ENCODE peak calls at places on chromosomes 11 and 22, in seven cellular contexts. One of them, this sample, is unnamed. For H3K9me3, the result is how much of the 10 kb centered on the place peaks cover.

GRCh38 chr11:113378692-113379091 is 8.9 kb upstream of the ANKK1 start:
- DNase-seq in effector memory CD4-positive, alpha-beta T cell: no peak
- DNase-seq in psoas muscle: no peak
- DNase-seq in heart right ventricle: no peak
- DNase-seq in ovary: no peak
- DNase-seq in A549: no peak
- DNase-seq in H9: no peak
- DNase-seq in this sample: no peak

GRCh38 chr11:64095286-64095825 is 59.6 kb downstream of the FLRT1 start:
- DNase-seq in effector memory CD4-positive, alpha-beta T cell: no peak
- DNase-seq in psoas muscle: no peak
- DNase-seq in heart right ventricle: no peak
- DNase-seq in ovary: no peak
- DNase-seq in A549: no peak
- DNase-seq in H9: no peak
- DNase-seq in this sample: no peak

GRCh38 chr22:21015051-21016006 is at the start of gene P2RX6:
- DNase-seq in effector memory CD4-positive, alpha-beta T cell: no peak
- DNase-seq in psoas muscle: peak
- DNase-seq in heart right ventricle: peak
- DNase-seq in ovary: peak
- DNase-seq in A549: no peak
- DNase-seq in H9: no peak
- DNase-seq in this sample: peak

GRCh38 chr11:26333906-26334305 is 2.0 kb downstream of the ANO3 start:
- DNase-seq in effector memory CD4-positive, alpha-beta T cell: no peak
- DNase-seq in psoas muscle: no peak
- DNase-seq in heart right ventricle: no peak
- DNase-seq in ovary: no peak
- DNase-seq in A549: no peak
- DNase-seq in H9: no peak
- DNase-seq in this sample: no peak

GRCh38 chr22:35785181-35785923 is 67.7 kb downstream of the APOL5 start:
- DNase-seq in effector memory CD4-positive, alpha-beta T cell: no peak
- DNase-seq in psoas muscle: no peak
- DNase-seq in heart right ventricle: no peak
- DNase-seq in ovary: no peak
- DNase-seq in A549: no peak
- DNase-seq in H9: no peak
- DNase-seq in this sample: no peak

GRCh38 chr11:66548774-66549630 is 2.3 kb downstream of the ACTN3 start:
- DNase-seq in effector memory CD4-positive, alpha-beta T cell: no peak
- DNase-seq in psoas muscle: no peak
- DNase-seq in heart right ventricle: no peak
- DNase-seq in ovary: no peak
- DNase-seq in A549: no peak
- DNase-seq in H9: no peak
- DNase-seq in this sample: peak

GRCh38 chr22:27986459-27986858 is 67.4 kb upstream of the PITPNB start:
- DNase-seq in effector memory CD4-positive, alpha-beta T cell: no peak
- DNase-seq in psoas muscle: no peak
- DNase-seq in heart right ventricle: no peak
- DNase-seq in ovary: no peak
- DNase-seq in A549: no peak
- DNase-seq in H9: peak
- DNase-seq in this sample: no peak

GRCh38 chr11:62137276-62137861 is 13.6 kb downstream of the INCENP start:
- DNase-seq in effector memory CD4-positive, alpha-beta T cell: no peak
- DNase-seq in psoas muscle: no peak
- DNase-seq in heart right ventricle: no peak
- DNase-seq in ovary: peak
- DNase-seq in A549: no peak
- DNase-seq in H9: no peak
- DNase-seq in this sample: no peak

GRCh38 chr11:46386005-46386331 is 4.5 kb downstream of the MDK start:
- DNase-seq in effector memory CD4-positive, alpha-beta T cell: no peak
- DNase-seq in psoas muscle: no peak
- DNase-seq in heart right ventricle: no peak
- DNase-seq in ovary: no peak
- DNase-seq in A549: no peak
- DNase-seq in H9: no peak
- DNase-seq in this sample: no peak

GRCh38 chr22:47249370-47249928 is 487.0 kb downstream of the TBC1D22A start:
- DNase-seq in effector memory CD4-positive, alpha-beta T cell: no peak
- DNase-seq in psoas muscle: no peak
- DNase-seq in heart right ventricle: no peak
- DNase-seq in ovary: no peak
- DNase-seq in A549: no peak
- DNase-seq in H9: no peak
- DNase-seq in this sample: no peak
- H3K9me3 ChIP-seq in effector memory CD4-positive, alpha-beta T cell: under half
- H3K9me3 ChIP-seq in psoas muscle: under half
- H3K9me3 ChIP-seq in heart right ventricle: under half
- H3K9me3 ChIP-seq in ovary: under half
- H3K9me3 ChIP-seq in A549: under half
- H3K9me3 ChIP-seq in H9: half or more
- H3K9me3 ChIP-seq in this sample: under half

GRCh38 chr22:47622541-47622940 is 860.1 kb downstream of the TBC1D22A start:
- DNase-seq in effector memory CD4-positive, alpha-beta T cell: no peak
- DNase-seq in psoas muscle: no peak
- DNase-seq in heart right ventricle: no peak
- DNase-seq in ovary: no peak
- DNase-seq in A549: no peak
- DNase-seq in H9: peak
- DNase-seq in this sample: no peak

GRCh38 chr22:47619631-47620030 is 857.2 kb downstream of the TBC1D22A start:
- DNase-seq in effector memory CD4-positive, alpha-beta T cell: no peak
- DNase-seq in psoas muscle: no peak
- DNase-seq in heart right ventricle: no peak
- DNase-seq in ovary: no peak
- DNase-seq in A549: no peak
- DNase-seq in H9: no peak
- DNase-seq in this sample: no peak

GRCh38 chr22:47621253-47621652 is 858.8 kb downstream of the TBC1D22A start:
- DNase-seq in effector memory CD4-positive, alpha-beta T cell: no peak
- DNase-seq in psoas muscle: no peak
- DNase-seq in heart right ventricle: no peak
- DNase-seq in ovary: no peak
- DNase-seq in A549: no peak
- DNase-seq in H9: no peak
- DNase-seq in this sample: no peak

GRCh38 chr22:47618611-47619010 is 856.2 kb downstream of the TBC1D22A start:
- DNase-seq in effector memory CD4-positive, alpha-beta T cell: no peak
- DNase-seq in psoas muscle: no peak
- DNase-seq in heart right ventricle: no peak
- DNase-seq in ovary: no peak
- DNase-seq in A549: no peak
- DNase-seq in H9: no peak
- DNase-seq in this sample: peak

GRCh38 chr22:47620391-47620790 is 857.9 kb downstream of the TBC1D22A start:
- DNase-seq in effector memory CD4-positive, alpha-beta T cell: no peak
- DNase-seq in psoas muscle: no peak
- DNase-seq in heart right ventricle: no peak
- DNase-seq in ovary: no peak
- DNase-seq in A549: no peak
- DNase-seq in H9: no peak
- DNase-seq in this sample: no peak
- H3K9me3 ChIP-seq in effector memory CD4-positive, alpha-beta T cell: under half
- H3K9me3 ChIP-seq in psoas muscle: under half
- H3K9me3 ChIP-seq in heart right ventricle: under half
- H3K9me3 ChIP-seq in ovary: under half
- H3K9me3 ChIP-seq in A549: under half
- H3K9me3 ChIP-seq in H9: under half
- H3K9me3 ChIP-seq in this sample: under half

GRCh38 chr11:94882931-94883330 is 90.4 kb downstream of the CWC15 start:
- DNase-seq in effector memory CD4-positive, alpha-beta T cell: no peak
- DNase-seq in psoas muscle: no peak
- DNase-seq in heart right ventricle: no peak
- DNase-seq in ovary: no peak
- DNase-seq in A549: no peak
- DNase-seq in H9: no peak
- DNase-seq in this sample: no peak
- H3K9me3 ChIP-seq in effector memory CD4-positive, alpha-beta T cell: under half
- H3K9me3 ChIP-seq in psoas muscle: under half
- H3K9me3 ChIP-seq in heart right ventricle: under half
- H3K9me3 ChIP-seq in ovary: under half
- H3K9me3 ChIP-seq in A549: under half
- H3K9me3 ChIP-seq in H9: under half
- H3K9me3 ChIP-seq in this sample: under half

GRCh38 chr11:50275133-50275532 is 242.5 kb downstream of the OR4C45 start:
- DNase-seq in effector memory CD4-positive, alpha-beta T cell: no peak
- DNase-seq in psoas muscle: no peak
- DNase-seq in heart right ventricle: no peak
- DNase-seq in ovary: no peak
- DNase-seq in A549: no peak
- DNase-seq in H9: no peak
- DNase-seq in this sample: no peak

GRCh38 chr11:50278756-50279155 is 246.1 kb downstream of the OR4C45 start:
- DNase-seq in effector memory CD4-positive, alpha-beta T cell: no peak
- DNase-seq in psoas muscle: no peak
- DNase-seq in heart right ventricle: no peak
- DNase-seq in ovary: no peak
- DNase-seq in A549: no peak
- DNase-seq in H9: no peak
- DNase-seq in this sample: no peak
- H3K9me3 ChIP-seq in effector memory CD4-positive, alpha-beta T cell: under half
- H3K9me3 ChIP-seq in psoas muscle: under half
- H3K9me3 ChIP-seq in heart right ventricle: under half
- H3K9me3 ChIP-seq in ovary: under half
- H3K9me3 ChIP-seq in A549: under half
- H3K9me3 ChIP-seq in H9: half or more
- H3K9me3 ChIP-seq in this sample: under half

DNA sequence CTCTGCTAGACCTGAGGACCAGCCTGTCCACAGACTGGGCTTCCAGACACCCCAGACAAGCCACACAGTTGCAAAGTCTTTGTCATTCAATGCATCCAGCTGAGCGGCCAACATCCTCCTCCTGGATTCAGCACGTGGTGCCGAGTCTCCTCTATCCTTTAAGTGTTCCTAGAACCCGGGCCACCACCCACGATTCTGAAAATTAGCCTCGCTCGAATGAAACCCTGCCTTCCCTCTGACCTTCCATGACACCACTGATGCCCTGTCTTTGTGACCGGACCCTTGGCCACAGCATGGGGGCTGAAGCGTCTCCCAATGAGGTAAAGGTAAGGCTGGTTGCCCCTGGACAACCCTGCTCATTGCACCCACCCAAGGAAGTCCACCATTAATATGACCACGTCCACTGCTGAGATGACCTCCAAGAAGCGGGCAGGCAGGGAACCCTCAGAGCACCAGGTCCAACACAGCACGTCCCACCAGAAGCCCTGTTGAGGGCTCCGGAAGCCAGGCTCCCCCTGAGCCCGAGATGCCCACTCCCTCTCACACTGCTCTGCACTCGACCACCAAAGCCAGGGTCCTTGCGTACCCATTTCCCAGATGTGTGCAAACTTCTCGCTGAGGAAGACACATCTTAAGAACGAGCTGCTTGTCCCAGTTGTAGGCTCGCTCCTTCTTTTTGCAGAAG is 279.0 kb downstream of the CTTN start:
- DNase-seq in effector memory CD4-positive, alpha-beta T cell: no peak
- DNase-seq in psoas muscle: no peak
- DNase-seq in heart right ventricle: no peak
- DNase-seq in ovary: no peak
- DNase-seq in A549: no peak
- DNase-seq in H9: no peak
- DNase-seq in this sample: peak
- H3K9me3 ChIP-seq in effector memory CD4-positive, alpha-beta T cell: under half
- H3K9me3 ChIP-seq in psoas muscle: under half
- H3K9me3 ChIP-seq in heart right ventricle: under half
- H3K9me3 ChIP-seq in ovary: under half
- H3K9me3 ChIP-seq in A549: under half
- H3K9me3 ChIP-seq in H9: under half
- H3K9me3 ChIP-seq in this sample: under half

GRCh38 chr22:48561676-48562075 is 1266.0 kb downstream of the BRD1 start:
- DNase-seq in effector memory CD4-positive, alpha-beta T cell: no peak
- DNase-seq in psoas muscle: no peak
- DNase-seq in heart right ventricle: no peak
- DNase-seq in ovary: no peak
- DNase-seq in A549: no peak
- DNase-seq in H9: no peak
- DNase-seq in this sample: no peak

GRCh38 chr22:48558606-48559402 is 1268.9 kb downstream of the BRD1 start:
- DNase-seq in effector memory CD4-positive, alpha-beta T cell: no peak
- DNase-seq in psoas muscle: no peak
- DNase-seq in heart right ventricle: no peak
- DNase-seq in ovary: no peak
- DNase-seq in A549: no peak
- DNase-seq in H9: no peak
- DNase-seq in this sample: no peak

GRCh38 chr22:48560389-48560751 is 1267.3 kb downstream of the BRD1 start:
- DNase-seq in effector memory CD4-positive, alpha-beta T cell: no peak
- DNase-seq in psoas muscle: no peak
- DNase-seq in heart right ventricle: no peak
- DNase-seq in ovary: no peak
- DNase-seq in A549: no peak
- DNase-seq in H9: no peak
- DNase-seq in this sample: no peak

GRCh38 chr22:48560836-48561235 is 1266.8 kb downstream of the BRD1 start:
- DNase-seq in effector memory CD4-positive, alpha-beta T cell: no peak
- DNase-seq in psoas muscle: no peak
- DNase-seq in heart right ventricle: no peak
- DNase-seq in ovary: no peak
- DNase-seq in A549: no peak
- DNase-seq in H9: no peak
- DNase-seq in this sample: no peak

DNA sequence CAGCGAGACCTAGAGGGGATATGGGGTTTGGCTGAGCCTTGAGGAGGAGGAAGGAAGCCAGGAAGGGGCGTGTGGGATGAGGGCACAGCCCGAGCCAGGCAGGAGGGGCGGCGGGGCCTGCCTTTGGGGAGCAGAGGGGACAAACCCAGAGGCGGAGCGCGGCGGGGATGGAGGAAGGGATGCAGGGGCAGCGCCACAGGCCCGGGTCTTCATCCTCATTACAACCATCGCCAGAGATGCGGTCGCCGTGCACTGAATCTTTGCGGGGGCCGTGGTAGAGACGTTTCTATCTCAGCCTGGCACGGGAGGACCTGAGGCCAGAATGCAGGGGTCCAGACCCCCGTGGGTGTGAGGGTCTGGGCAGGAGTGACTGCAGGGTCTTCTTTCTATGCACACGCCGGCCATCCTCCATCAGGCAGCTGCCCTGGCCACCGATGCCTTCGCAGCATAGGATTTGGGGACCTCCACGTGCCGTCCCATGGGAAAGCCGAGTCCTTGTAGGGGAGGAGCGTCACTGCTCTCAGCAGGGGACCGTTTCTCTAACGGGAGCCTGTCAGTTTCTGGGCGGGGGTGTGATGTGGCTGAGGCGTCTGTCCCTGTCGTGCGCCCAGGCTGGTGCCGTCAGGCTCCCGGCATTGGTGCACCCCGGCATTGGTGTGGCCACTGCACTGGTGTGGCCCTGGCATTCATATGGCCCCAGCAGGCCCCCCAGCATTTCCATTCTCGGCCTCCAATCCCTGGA is 1267.9 kb downstream of the BRD1 start:
- DNase-seq in effector memory CD4-positive, alpha-beta T cell: no peak
- DNase-seq in psoas muscle: no peak
- DNase-seq in heart right ventricle: no peak
- DNase-seq in ovary: no peak
- DNase-seq in A549: no peak
- DNase-seq in H9: no peak
- DNase-seq in this sample: no peak
- H3K9me3 ChIP-seq in effector memory CD4-positive, alpha-beta T cell: under half
- H3K9me3 ChIP-seq in psoas muscle: under half
- H3K9me3 ChIP-seq in heart right ventricle: under half
- H3K9me3 ChIP-seq in ovary: under half
- H3K9me3 ChIP-seq in A549: under half
- H3K9me3 ChIP-seq in H9: under half
- H3K9me3 ChIP-seq in this sample: under half

This sample was measured in osteoblast.